ENCODE peak calls at places on chromosomes 1 and 21, in six cellular contexts. Z is astrocyte of the spinal cord; O is stimulated activated CD8-positive, alpha-beta memory T cell treated with anti-CD3 and anti-CD28 coated beads, Interleukin-7, amount 100 ng/mL, for 24 hours; T is SHP77 treated with DMSO at 0.1 percent for 48 hours; Q is iris pigment epithelial cell; M is AG09319. C is an unnamed sample.

GRCh38 chr1:109137959-109138757 is 24.2 kb downstream of the ELAPOR1 start:
- DNase-seq in Q (no peak), Z (no peak), T (no peak), O (no peak), M (no peak), C (no peak)

GRCh38 chr1:38028105-38028591 is 15.6 kb downstream of the UTP11 start:
- DNase-seq in T (no peak), M (no peak), Q (no peak), Z (no peak), O (no peak), C (no peak)

GRCh38 chr1:145849356-145850165 is 4.1 kb downstream of the NUDT17 start:
- DNase-seq in O (no peak), M (no peak), Z (peak), Q (peak), T (no peak), C (peak)

GRCh38 chr1:77636864-77637263 is 45.6 kb downstream of the ZZZ3 start:
- DNase-seq in Q (no peak), Z (no peak), O (no peak), T (no peak), M (no peak), C (no peak)

GRCh38 chr21:35984654-35985366 is 75.5 kb downstream of the SETD4 start:
- DNase-seq in Z (no peak), Q (no peak), O (no peak), M (no peak), T (no peak), C (no peak)

GRCh38 chr1:115811140-115811828 is 29.6 kb downstream of the NHLH2 start:
- DNase-seq in Q (no peak), T (no peak), Z (no peak), O (no peak), M (no peak), C (no peak)

GRCh38 chr1:53982034-53982761 is 35.8 kb downstream of the LDLRAD1 start:
- DNase-seq in O (no peak), Q (peak), T (no peak), M (no peak), Z (peak), C (peak)

GRCh38 chr1:118335372-118335771 is 150.3 kb upstream of the SPAG17 start:
- DNase-seq in T (no peak), Q (no peak), M (no peak), Z (peak), O (no peak), C (peak)

GRCh38 chr1:1761504-1762376 is 16.5 kb downstream of the NADK start:
- DNase-seq in Q (no peak), O (no peak), M (no peak), Z (no peak), T (no peak), C (no peak)

GRCh38 chr1:179229214-179230140 is at the start of gene ABL2:
- DNase-seq in O (peak), M (no peak), T (no peak), Q (no peak), Z (peak), C (no peak)

GRCh38 chr21:30194701-30195299 is 21.1 kb downstream of the CLDN8 start:
- DNase-seq in Z (peak), T (peak), O (no peak), Q (peak), M (no peak), C (no peak)

GRCh38 chr1:25194576-25195020 is 37.7 kb downstream of the SYF2 start:
- DNase-seq in T (no peak), Z (no peak), O (no peak), Q (no peak), M (no peak), C (no peak)

GRCh38 chr1:46490603-46491499 is 1.2 kb downstream of the DMBX1 start:
- DNase-seq in M (no peak), O (no peak), Z (peak), T (no peak), Q (no peak), C (no peak)

GRCh38 chr1:246131095-246131494 is 376.0 kb downstream of the SMYD3 start:
- DNase-seq in O (no peak), Q (no peak), T (no peak), M (no peak), Z (no peak), C (no peak)

GRCh38 chr1:50156241-50157010 is 47.7 kb downstream of the ELAVL4 start:
- DNase-seq in Q (peak), T (no peak), Z (peak), M (no peak), O (no peak), C (no peak)

GRCh38 chr1:40627987-40628902 is 37.2 kb downstream of the RIMS3 start:
- DNase-seq in O (no peak), Q (no peak), Z (no peak), M (no peak), T (no peak), C (no peak)

GRCh38 chr21:44991538-44992483 is 52.0 kb downstream of the SLX9 start:
- DNase-seq in Q (peak), Z (peak), T (no peak), O (no peak), M (no peak), C (no peak)

GRCh38 chr1:117572546-117572945 is 33.3 kb upstream of the TENT5C start:
- DNase-seq in M (no peak), T (no peak), O (no peak), Q (no peak), Z (no peak), C (no peak)

GRCh38 chr1:146039844-146040194 is 18.3 kb upstream of the HJV start:
- DNase-seq in Q (no peak), T (peak), Z (no peak), O (no peak), M (no peak), C (no peak)

GRCh38 chr21:33042812-33043211 is 17.1 kb downstream of the OLIG2 start:
- DNase-seq in Z (peak), M (peak), Q (peak), T (no peak), O (no peak), C (peak)

GRCh38 chr1:26317612-26318337 is at the start of gene CD52:
- DNase-seq in O (peak), M (no peak), T (no peak), Q (no peak), Z (no peak), C (no peak)

GRCh38 chr1:46649764-46650163 is 18.4 kb downstream of the ATPAF1 start:
- DNase-seq in T (no peak), M (no peak), Z (no peak), O (no peak), Q (no peak), C (no peak)

GRCh38 chr1:55938376-55938850 is 641.0 kb downstream of the PLPP3 start:
- DNase-seq in T (no peak), Q (no peak), M (no peak), Z (no peak), O (no peak), C (no peak)

GRCh38 chr1:228405979-228406265 is 713 bp downstream of the TRIM11 start:
- DNase-seq in M (no peak), O (no peak), T (no peak), Q (peak), Z (no peak), C (no peak)

GRCh38 chr1:151820940-151821339 is 10.7 kb downstream of the RORC start:
- DNase-seq in O (no peak), T (peak), Z (no peak), M (no peak), Q (no peak), C (no peak)

GRCh38 chr1:70790232-70790923 is 257.2 kb downstream of the PTGER3 start:
- DNase-seq in M (no peak), Z (no peak), T (no peak), Q (no peak), O (no peak), C (no peak)

GRCh38 chr1:119275145-119275929 is 93.2 kb upstream of the HAO2 start:
- DNase-seq in Z (peak), O (no peak), M (peak), Q (peak), T (peak), C (no peak)

GRCh38 chr1:48602349-48602748 is 130.3 kb upstream of the SPATA6 start:
- DNase-seq in Q (no peak), M (no peak), O (no peak), Z (no peak), T (no peak), C (no peak)

GRCh38 chr1:157944666-157945280 is 48.7 kb upstream of the KIRREL1 start:
- DNase-seq in O (no peak), Q (no peak), T (no peak), Z (no peak), M (no peak), C (no peak)

GRCh38 chr1:243628476-243628907 is 221.6 kb downstream of the AKT3 start:
- DNase-seq in Q (peak), M (no peak), Z (no peak), T (no peak), O (no peak), C (no peak)

GRCh38 chr1:157691285-157691920 is 9.2 kb downstream of the FCRL3 start:
- DNase-seq in Q (peak), Z (peak), M (no peak), O (no peak), T (no peak), C (no peak)

GRCh38 chr1:234776256-234776874 is 166.4 kb upstream of the IRF2BP2 start:
- DNase-seq in O (no peak), Z (no peak), Q (no peak), T (no peak), M (no peak), C (no peak)

GRCh38 chr1:1763657-1764621 is 14.3 kb downstream of the NADK start:
- DNase-seq in Z (no peak), Q (peak), O (no peak), M (no peak), T (no peak), C (no peak)

GRCh38 chr1:41846595-41846994 is 72.1 kb downstream of the HIVEP3 start:
- DNase-seq in Z (peak), O (no peak), M (no peak), T (no peak), Q (peak), C (no peak)

GRCh38 chr1:201737350-201738060 is 91.5 kb upstream of the IPO9 start:
- DNase-seq in Z (peak), M (no peak), O (no peak), Q (peak), T (no peak), C (peak)

GRCh38 chr1:155322953-155323728 is 2.4 kb downstream of the RUSC1 start:
- DNase-seq in Q (peak), O (peak), M (peak), T (peak), Z (peak), C (peak)

GRCh38 chr1:64495878-64496277 is 25.9 kb downstream of the CACHD1 start:
- DNase-seq in O (no peak), T (peak), Q (no peak), Z (no peak), M (no peak), C (no peak)